ENCODE peak calls at places on chromosomes 13 and 19, in ten cellular contexts. J is tibial nerve; P is substantia nigra; L is GM23338; A is mesenchymal stem cell; E is CD4-positive, alpha-beta memory T cell; T is uterus; W is neuronal stem cell; V is RWPE2; Y is dorsolateral prefrontal cortex. H is an unnamed sample.

GRCh38 chr13:75231235-75231634 is 250.7 kb downstream of the TBC1D4 start:
- DNase-seq in J (no peak), P (no peak), L (no peak), A (no peak), E (no peak), T (no peak), W (no peak), V (no peak), Y (no peak), H (no peak)

GRCh38 chr19:42032428-42032827 is 37.6 kb downstream of the GRIK5 start:
- DNase-seq in J (no peak), P (no peak), L (peak; percentile 87), A (no peak), E (no peak), T (no peak), W (no peak), V (no peak), Y (no peak), H (no peak)

GRCh38 chr13:44870456-44870929 is 118.8 kb downstream of the NUFIP1 start:
- DNase-seq in J (peak; percentile 28), P (no peak), L (no peak), A (no peak), E (no peak), T (no peak), W (no peak), V (no peak), Y (no peak), H (no peak)

GRCh38 chr19:51166846-51167490 is 24.9 kb downstream of the SIGLEC7 start:
- DNase-seq in J (peak; percentile 13), P (no peak), L (no peak), A (no peak), E (peak; percentile 5), T (no peak), W (no peak), V (no peak), Y (no peak), H (peak; percentile 44)

GRCh38 chr13:49400755-49401659 is 42.9 kb downstream of the CAB39L start:
- DNase-seq in J (peak; percentile 46), P (no peak), L (peak; percentile 27), A (peak; percentile 93), E (no peak), T (peak; percentile 21), W (peak; percentile 14), V (no peak), Y (peak; percentile 32), H (no peak)

GRCh38 chr13:62598708-62599107 is 1183.1 kb upstream of the PCDH20 start:
- DNase-seq in J (no peak), P (no peak), L (peak; percentile 18), A (no peak), E (no peak), T (no peak), W (no peak), V (no peak), Y (no peak), H (no peak)

GRCh38 chr13:101915333-101915732 is 462.9 kb downstream of the ITGBL1 start:
- DNase-seq in J (no peak), P (no peak), L (peak; percentile 62), A (no peak), E (no peak), T (no peak), W (no peak), V (no peak), Y (no peak), H (no peak)

GRCh38 chr13:41631296-41631965 is 174.1 kb downstream of the RGCC start:
- DNase-seq in J (no peak), P (no peak), L (no peak), A (peak; percentile 38), E (no peak), T (no peak), W (no peak), V (no peak), Y (no peak), H (no peak)

GRCh38 chr13:65926750-65927171 is 1303.4 kb downstream of the PCDH9 start:
- DNase-seq in J (no peak), P (no peak), L (peak; percentile 75), A (no peak), E (no peak), T (no peak), W (no peak), V (no peak), Y (no peak), H (no peak)

GRCh38 chr13:70253834-70254233 is 145.6 kb upstream of the KLHL1 start:
- DNase-seq in J (no peak), P (no peak), L (no peak), A (peak; percentile 48), E (no peak), T (no peak), W (no peak), V (no peak), Y (no peak), H (no peak)

GRCh38 chr13:43805681-43806128 is 18.9 kb upstream of the ENOX1 start:
- DNase-seq in J (no peak), P (no peak), L (peak; percentile 59), A (peak; percentile 40), E (no peak), T (no peak), W (no peak), V (no peak), Y (no peak), H (no peak)

GRCh38 chr13:50131998-50132936 is 117.0 kb downstream of the KCNRG start:
- DNase-seq in J (no peak), P (no peak), L (peak; percentile 78), A (peak; percentile 41), E (peak; percentile 40), T (no peak), W (peak; percentile 41), V (no peak), Y (no peak), H (no peak)

GRCh38 chr19:42396542-42397314 is 6.6 kb upstream of the CNFN start:
- DNase-seq in J (peak; percentile 96), P (peak; percentile 94), L (peak; percentile 99), A (peak; percentile 99), E (peak; percentile 90), T (peak; percentile 100), W (peak; percentile 98), V (peak; percentile 97), Y (peak; percentile 98), H (peak; percentile 92)

GRCh38 chr13:73754727-73755292 is 379.4 kb downstream of the KLF12 start:
- DNase-seq in J (peak; percentile 79), P (no peak), L (peak; percentile 81), A (peak; percentile 64), E (peak; percentile 56), T (no peak), W (peak; percentile 59), V (no peak), Y (no peak), H (no peak)

GRCh38 chr19:46616631-46617322 is 8.1 kb downstream of the PTGIR start:
- DNase-seq in J (no peak), P (no peak), L (peak; percentile 89), A (peak; percentile 73), E (no peak), T (no peak), W (no peak), V (no peak), Y (no peak), H (no peak)

GRCh38 chr19:31315621-31316011 is 33.6 kb downstream of the TSHZ3 start:
- DNase-seq in J (no peak), P (no peak), L (no peak), A (no peak), E (no peak), T (no peak), W (no peak), V (no peak), Y (no peak), H (no peak)
- H3K27ac ChIP-seq in J (no peak overlapping the region), P (no peak overlapping the region), L (peak overlapping the region; percentile 89), A (no peak overlapping the region), E (no peak overlapping the region), T (peak overlapping the region; percentile 42), W (peak overlapping the region; percentile 84), V (no peak overlapping the region), Y (peak overlapping the region; percentile 70), H (no peak overlapping the region)

GRCh38 chr13:113724780-113725315 is 34.2 kb upstream of the TMEM255B start:
- DNase-seq in J (peak; percentile 58), P (peak; percentile 27), L (peak; percentile 83), A (peak; percentile 45), E (peak; percentile 93), T (peak; percentile 71), W (peak; percentile 66), V (no peak), Y (peak; percentile 80), H (peak; percentile 75)
- H3K27ac ChIP-seq in J (peak overlapping the region; percentile 39), P (peak overlapping the region; percentile 77), L (no peak overlapping the region), A (no peak overlapping the region), E (peak overlapping the region; percentile 40), T (no peak overlapping the region), W (no peak overlapping the region), V (peak overlapping the region; percentile 36), Y (peak overlapping the region; percentile 7), H (peak overlapping the region; percentile 60)

DNA sequence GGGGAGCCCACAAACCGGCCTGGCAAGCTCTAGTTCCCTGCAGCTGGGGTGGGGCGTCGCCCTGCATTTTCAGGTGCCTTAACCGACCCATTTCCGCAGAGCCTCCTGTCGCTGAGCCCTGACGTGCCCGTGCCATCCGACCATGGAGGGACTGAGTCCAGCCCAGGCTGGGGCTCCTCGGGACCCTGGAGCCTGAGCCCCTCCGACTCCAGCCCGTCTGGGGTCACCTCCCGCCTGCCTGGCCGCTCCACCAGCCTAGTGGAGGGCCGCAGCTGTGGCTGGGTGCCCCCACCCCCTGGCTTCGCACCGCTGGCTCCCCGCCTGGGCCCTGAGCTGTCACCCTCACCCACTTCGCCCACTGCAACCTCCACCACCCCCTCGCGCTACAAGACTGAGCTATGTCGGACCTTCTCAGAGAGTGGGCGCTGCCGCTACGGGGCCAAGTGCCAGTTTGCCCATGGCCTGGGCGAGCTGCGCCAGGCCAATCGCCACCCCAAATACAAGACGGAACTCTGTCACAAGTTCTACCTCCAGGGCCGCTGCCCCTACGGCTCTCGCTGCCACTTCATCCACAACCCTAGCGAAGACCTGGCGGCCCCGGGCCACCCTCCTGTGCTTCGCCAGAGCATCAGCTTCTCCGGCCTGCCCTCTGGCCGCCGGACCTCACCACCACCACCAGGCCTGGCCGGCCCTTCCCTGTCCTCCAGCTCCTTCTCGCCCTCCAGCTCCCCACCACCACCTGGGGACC is 1.2 kb downstream of the ZFP36 start:
- DNase-seq in J (no peak), P (no peak), L (peak; percentile 59), A (peak; percentile 57), E (peak; percentile 86), T (peak; percentile 64), W (no peak), V (no peak), Y (no peak), H (no peak)
- H3K27ac ChIP-seq in J (peak overlapping the region; percentile 100), P (peak overlapping the region; percentile 88), L (peak overlapping the region; percentile 60), A (peak overlapping the region; percentile 92), E (peak overlapping the region; percentile 100), T (peak overlapping the region; percentile 100), W (no peak overlapping the region), V (peak overlapping the region; percentile 97), Y (peak overlapping the region; percentile 93), H (peak overlapping the region; percentile 94)

DNA sequence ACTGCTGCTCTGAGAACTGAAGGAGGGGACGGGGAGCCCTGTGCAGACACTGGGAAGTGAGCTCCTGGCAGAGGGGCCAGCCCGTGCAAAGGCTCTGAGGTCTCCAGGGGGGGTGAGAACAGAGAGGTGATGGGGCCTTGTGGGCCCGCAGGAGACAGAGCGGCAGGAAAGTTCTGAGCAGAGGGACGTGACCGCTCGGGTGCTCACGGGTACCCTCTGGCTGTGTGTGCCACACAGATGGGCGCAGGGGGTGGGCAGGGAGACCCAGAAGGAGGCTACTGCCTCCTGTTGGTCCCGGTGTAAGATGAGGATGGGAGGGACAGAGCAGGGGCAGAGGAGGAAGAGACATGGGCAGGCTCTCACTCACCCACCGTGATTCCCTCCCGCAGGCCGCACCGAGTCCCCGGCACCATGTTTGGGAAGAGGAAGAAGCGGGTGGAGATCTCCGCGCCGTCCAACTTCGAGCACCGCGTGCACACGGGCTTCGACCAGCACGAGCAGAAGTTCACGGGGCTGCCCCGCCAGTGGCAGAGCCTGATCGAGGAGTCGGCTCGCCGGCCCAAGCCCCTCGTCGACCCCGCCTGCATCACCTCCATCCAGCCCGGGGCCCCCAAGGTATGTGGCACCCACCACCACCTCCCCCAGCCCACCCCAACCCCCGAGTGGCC is 27.5 kb upstream of the NCCRP1 start:
- DNase-seq in J (no peak), P (no peak), L (no peak), A (no peak), E (no peak), T (no peak), W (no peak), V (peak; percentile 56), Y (no peak), H (no peak)
- H3K27ac ChIP-seq in J (no peak overlapping the region), P (no peak overlapping the region), L (no peak overlapping the region), A (no peak overlapping the region), E (no peak overlapping the region), T (no peak overlapping the region), W (no peak overlapping the region), V (no peak overlapping the region), Y (no peak overlapping the region), H (no peak overlapping the region)